ENCODE peak calls at places on chromosomes 4 and X, in eight cellular contexts. Q is activated T-cell treated with anti-CD3 and anti-CD28 coated beads for 48 hours, V is GM12892, F is T-helper 17 cell, T is PC-3, X is NCI-H69, M is foreskin fibroblast, L is head of caudate nucleus. J is an unnamed sample.
A peak's percentile ranks its signal among the peaks of the same experiment; 100 is the strongest.

GRCh38 chrX:123185714-123186113 is 1.6 kb downstream of the GRIA3 start:
- DNase-seq in X (no peak), F (no peak), V (no peak), T (no peak), L (no peak), Q (no peak), M (peak; percentile 39), J (no peak)

GRCh38 chrX:82384401-82384800 is 1123.7 kb upstream of the POU3F4 start:
- DNase-seq in X (no peak), T (no peak), F (no peak), L (no peak), M (no peak), Q (no peak), V (no peak), J (no peak)

GRCh38 chr4:98522603-98523395 is 135.6 kb downstream of the TSPAN5 start:
- DNase-seq in M (peak; percentile 94), L (no peak), V (no peak), Q (no peak), X (peak; percentile 37), F (no peak), T (peak; percentile 74), J (no peak)

GRCh38 chr4:15018389-15018788 is 16.1 kb downstream of the CPEB2 start:
- DNase-seq in X (no peak), Q (no peak), M (no peak), V (no peak), L (no peak), F (no peak), T (no peak), J (no peak)

GRCh38 chrX:17082831-17083230 is 136.4 kb downstream of the REPS2 start:
- DNase-seq in F (no peak), L (no peak), T (peak; percentile 61), Q (no peak), V (no peak), X (peak; percentile 65), M (peak; percentile 9), J (no peak)

GRCh38 chr4:826508-827208 is 729 bp upstream of the CPLX1 start:
- DNase-seq in T (no peak), Q (no peak), V (no peak), X (peak; percentile 25), F (no peak), M (no peak), L (no peak), J (no peak)

GRCh38 chr4:150181536-150181935 is 103.3 kb downstream of the DCLK2 start:
- DNase-seq in X (peak; percentile 14), T (no peak), V (no peak), M (peak; percentile 19), L (peak; percentile 39), F (no peak), Q (no peak), J (no peak)

GRCh38 chr4:7831330-7831729 is 108.3 kb downstream of the AFAP1 start:
- DNase-seq in M (peak; percentile 86), X (peak; percentile 53), F (no peak), Q (no peak), T (no peak), L (no peak), V (peak; percentile 29), J (no peak)

GRCh38 chr4:188246488-188246887 is 107.2 kb downstream of the TRIML1 start:
- DNase-seq in X (peak; percentile 1), T (peak; percentile 21), F (no peak), Q (no peak), V (no peak), L (no peak), M (no peak), J (no peak)

GRCh38 chrX:122972604-122973003 is 211.5 kb upstream of the GRIA3 start:
- DNase-seq in T (no peak), V (no peak), L (no peak), M (no peak), Q (no peak), X (no peak), F (no peak), J (no peak)

GRCh38 chrX:262391-262909 is 18.7 kb upstream of the PLCXD1 start:
- DNase-seq in M (no peak), L (no peak), X (no peak), F (no peak), T (no peak), V (no peak), Q (no peak), J (no peak)

GRCh38 chr4:40749717-40750460 is at the start of gene NSUN7:
- DNase-seq in F (no peak), L (no peak), T (peak; percentile 75), V (peak; percentile 27), X (peak; percentile 93), Q (peak; percentile 40), M (peak; percentile 24), J (peak; percentile 61)

GRCh38 chrX:74133156-74133796 is 170.7 kb upstream of the ZCCHC13 start:
- DNase-seq in L (no peak), V (peak; percentile 19), F (no peak), X (peak; percentile 60), T (peak; percentile 76), Q (no peak), M (peak; percentile 70), J (no peak)

GRCh38 chr4:72357908-72358307 is 211.1 kb downstream of the ADAMTS3 start:
- DNase-seq in X (no peak), Q (no peak), T (no peak), V (no peak), M (no peak), L (no peak), F (no peak), J (no peak)

GRCh38 chr4:56737666-56738065 is 56.6 kb upstream of the HOPX start:
- DNase-seq in M (no peak), X (no peak), Q (no peak), V (no peak), F (no peak), L (no peak), T (no peak), J (no peak)

GRCh38 chrX:31931225-31931624 is 859.4 kb upstream of the FTHL17 start:
- DNase-seq in V (no peak), L (no peak), F (no peak), X (no peak), M (no peak), Q (no peak), T (no peak), J (no peak)

GRCh38 chr4:37780444-37781133 is 45.9 kb upstream of the PGM2 start:
- DNase-seq in X (peak; percentile 33), T (no peak), L (no peak), V (no peak), F (no peak), Q (no peak), M (peak; percentile 23), J (no peak)

GRCh38 chr4:10496200-10496599 is 39.0 kb upstream of the ZNF518B start:
- DNase-seq in F (no peak), T (no peak), X (peak; percentile 73), Q (no peak), L (no peak), V (no peak), M (no peak), J (no peak)

GRCh38 chrX:65877953-65878352 is 161.9 kb downstream of the VSIG4 start:
- DNase-seq in L (no peak), X (no peak), T (no peak), V (no peak), M (no peak), Q (no peak), F (no peak), J (no peak)

GRCh38 chr4:174437756-174438155 is 84.5 kb downstream of the HPGD start:
- DNase-seq in T (peak; percentile 17), X (no peak), M (no peak), F (no peak), Q (no peak), L (no peak), V (no peak), J (no peak)

GRCh38 chr4:165605811-165606210 is 227.0 kb downstream of the CPE start:
- DNase-seq in M (no peak), T (no peak), V (no peak), X (no peak), F (no peak), L (no peak), Q (no peak), J (no peak)

GRCh38 chrX:44459501-44459900 is 83.2 kb downstream of the FUNDC1 start:
- DNase-seq in Q (no peak), X (peak; percentile 70), M (peak; percentile 21), F (no peak), L (no peak), V (no peak), T (peak; percentile 71), J (no peak)

GRCh38 chr4:73772353-73772752 is 32.0 kb downstream of the CXCL8 start:
- DNase-seq in V (no peak), X (no peak), M (no peak), Q (no peak), T (no peak), L (no peak), F (no peak), J (no peak)

GRCh38 chr4:150140774-150141400 is 62.6 kb downstream of the DCLK2 start:
- DNase-seq in Q (no peak), X (no peak), V (no peak), L (no peak), T (peak; percentile 78), M (peak; percentile 78), F (no peak), J (no peak)

GRCh38 chrX:154373340-154374306 is 811 bp downstream of the FLNA start:
- DNase-seq in M (peak; percentile 80), Q (no peak), X (peak; percentile 75), F (no peak), V (no peak), T (peak; percentile 85), L (peak; percentile 59), J (no peak)

GRCh38 chr4:83618431-83618830 is 82.5 kb downstream of the GPAT3 start:
- DNase-seq in L (no peak), X (no peak), F (no peak), M (peak; percentile 85), V (no peak), T (peak; percentile 75), Q (no peak), J (no peak)

GRCh38 chr4:138494931-138495330 is 252.8 kb upstream of the SLC7A11 start:
- DNase-seq in L (no peak), F (no peak), V (no peak), X (peak; percentile 70), T (peak; percentile 48), M (peak; percentile 11), Q (no peak), J (no peak)

GRCh38 chr4:44150091-44150576 is 298.5 kb downstream of the KCTD8 start:
- DNase-seq in T (peak; percentile 87), F (no peak), Q (no peak), M (peak; percentile 1), L (no peak), V (no peak), X (no peak), J (no peak)

GRCh38 chr4:17120761-17121160 is 222.3 kb upstream of the LDB2 start:
- DNase-seq in F (no peak), Q (no peak), V (no peak), L (no peak), M (peak; percentile 79), X (no peak), T (no peak), J (no peak)

GRCh38 chrX:21975827-21976226 is 35.3 kb downstream of the SMS start:
- DNase-seq in F (no peak), L (no peak), V (no peak), T (peak; percentile 66), Q (no peak), X (no peak), M (peak; percentile 81), J (no peak)

GRCh38 chrX:18961686-18962085 is 22.2 kb downstream of the PHKA2 start:
- DNase-seq in T (no peak), V (no peak), F (no peak), Q (no peak), L (no peak), M (peak; percentile 51), X (no peak), J (no peak)

GRCh38 chr4:158315706-158316105 is 105.4 kb downstream of the TMEM144 start:
- DNase-seq in Q (no peak), F (no peak), M (peak; percentile 88), X (no peak), T (peak; percentile 45), V (no peak), L (no peak), J (no peak)

J was measured in activated CD8-positive, alpha-beta memory T cell treated with anti-CD3 and anti-CD28 coated beads, Interleukin-2, amount 50 U/mL, for 48 hours.